ENCODE peak calls at places on chromosome 15, in six cellular contexts. One of them, this sample, is unnamed.

GRCh38 chr15:88484781-88485246 is 17.3 kb downstream of the MRPS11 start:
- DNase-seq in mammary epithelial cell: no peak
- DNase-seq in GM23248: peak; percentile 74
- DNase-seq in mesendoderm: peak; percentile 49
- DNase-seq in SK-N-SH: no peak
- DNase-seq in adipocyte: peak; percentile 89
- DNase-seq in this sample: no peak

GRCh38 chr15:77413687-77414349 is 6.1 kb downstream of the PEAK1 start:
- DNase-seq in mammary epithelial cell: no peak
- DNase-seq in GM23248: no peak
- DNase-seq in mesendoderm: no peak
- DNase-seq in SK-N-SH: no peak
- DNase-seq in adipocyte: no peak
- DNase-seq in this sample: no peak

GRCh38 chr15:63481105-63481810 is 23.1 kb upstream of the USP3 start:
- DNase-seq in mammary epithelial cell: peak; percentile 77
- DNase-seq in GM23248: peak; percentile 75
- DNase-seq in mesendoderm: no peak
- DNase-seq in SK-N-SH: no peak
- DNase-seq in adipocyte: no peak
- DNase-seq in this sample: peak; percentile 54

GRCh38 chr15:62474021-62474770 is 309.1 kb upstream of the C2CD4B start:
- DNase-seq in mammary epithelial cell: no peak
- DNase-seq in GM23248: no peak
- DNase-seq in mesendoderm: no peak
- DNase-seq in SK-N-SH: no peak
- DNase-seq in adipocyte: no peak
- DNase-seq in this sample: no peak

GRCh38 chr15:93028111-93028631 is 60.8 kb downstream of the RGMA start:
- DNase-seq in mammary epithelial cell: no peak
- DNase-seq in GM23248: peak; percentile 27
- DNase-seq in mesendoderm: no peak
- DNase-seq in SK-N-SH: no peak
- DNase-seq in adipocyte: no peak
- DNase-seq in this sample: no peak

GRCh38 chr15:63475670-63476069 is 28.7 kb upstream of the USP3 start:
- DNase-seq in mammary epithelial cell: no peak
- DNase-seq in GM23248: no peak
- DNase-seq in mesendoderm: no peak
- DNase-seq in SK-N-SH: no peak
- DNase-seq in adipocyte: no peak
- DNase-seq in this sample: no peak

GRCh38 chr15:71716990-71717389 is 93.4 kb upstream of the NR2E3 start:
- DNase-seq in mammary epithelial cell: peak; percentile 31
- DNase-seq in GM23248: peak; percentile 63
- DNase-seq in mesendoderm: no peak
- DNase-seq in SK-N-SH: no peak
- DNase-seq in adipocyte: peak; percentile 60
- DNase-seq in this sample: peak; percentile 35

GRCh38 chr15:62658498-62658897 is 384.0 kb upstream of the TPM1 start:
- DNase-seq in mammary epithelial cell: peak; percentile 14
- DNase-seq in GM23248: peak; percentile 15
- DNase-seq in mesendoderm: peak; percentile 59
- DNase-seq in SK-N-SH: no peak
- DNase-seq in adipocyte: no peak
- DNase-seq in this sample: no peak

GRCh38 chr15:31327674-31328424 is 1.2 kb downstream of the KLF13 start:
- DNase-seq in mammary epithelial cell: peak; percentile 28
- DNase-seq in GM23248: peak; percentile 77
- DNase-seq in mesendoderm: peak; percentile 48
- DNase-seq in SK-N-SH: peak; percentile 81
- DNase-seq in adipocyte: peak; percentile 78
- DNase-seq in this sample: peak; percentile 56

GRCh38 chr15:69595009-69595825 is 142.6 kb downstream of the RPLP1 start:
- DNase-seq in mammary epithelial cell: no peak
- DNase-seq in GM23248: no peak
- DNase-seq in mesendoderm: no peak
- DNase-seq in SK-N-SH: no peak
- DNase-seq in adipocyte: no peak
- DNase-seq in this sample: no peak

GRCh38 chr15:84603630-84604379 is 3.0 kb downstream of the ZSCAN2 start:
- DNase-seq in mammary epithelial cell: no peak
- DNase-seq in GM23248: no peak
- DNase-seq in mesendoderm: no peak
- DNase-seq in SK-N-SH: no peak
- DNase-seq in adipocyte: no peak
- DNase-seq in this sample: no peak

GRCh38 chr15:92164327-92165000 is 229.2 kb upstream of the ST8SIA2 start:
- DNase-seq in mammary epithelial cell: no peak
- DNase-seq in GM23248: peak; percentile 5
- DNase-seq in mesendoderm: peak; percentile 87
- DNase-seq in SK-N-SH: no peak
- DNase-seq in adipocyte: peak; percentile 19
- DNase-seq in this sample: no peak

GRCh38 chr15:51356147-51356546 is 14.7 kb downstream of the GLDN start:
- DNase-seq in mammary epithelial cell: no peak
- DNase-seq in GM23248: no peak
- DNase-seq in mesendoderm: no peak
- DNase-seq in SK-N-SH: no peak
- DNase-seq in adipocyte: no peak
- DNase-seq in this sample: no peak

GRCh38 chr15:67465196-67465952 is 55.6 kb upstream of the C15orf61 start:
- DNase-seq in mammary epithelial cell: peak; percentile 52
- DNase-seq in GM23248: no peak
- DNase-seq in mesendoderm: peak; percentile 22
- DNase-seq in SK-N-SH: no peak
- DNase-seq in adipocyte: no peak
- DNase-seq in this sample: no peak

GRCh38 chr15:27479232-27480140 is 508.5 kb downstream of the GABRG3 start:
- DNase-seq in mammary epithelial cell: no peak
- DNase-seq in GM23248: peak; percentile 16
- DNase-seq in mesendoderm: no peak
- DNase-seq in SK-N-SH: no peak
- DNase-seq in adipocyte: no peak
- DNase-seq in this sample: no peak

GRCh38 chr15:61654918-61655317 is 405.3 kb downstream of the VPS13C start:
- DNase-seq in mammary epithelial cell: no peak
- DNase-seq in GM23248: no peak
- DNase-seq in mesendoderm: peak; percentile 32
- DNase-seq in SK-N-SH: no peak
- DNase-seq in adipocyte: no peak
- DNase-seq in this sample: no peak

GRCh38 chr15:101499863-101500713 is 10.6 kb upstream of the PCSK6 start:
- DNase-seq in mammary epithelial cell: no peak
- DNase-seq in GM23248: peak; percentile 15
- DNase-seq in mesendoderm: no peak
- DNase-seq in SK-N-SH: no peak
- DNase-seq in adipocyte: no peak
- DNase-seq in this sample: peak; percentile 18

GRCh38 chr15:101211897-101212296 is 40.0 kb downstream of the CHSY1 start:
- DNase-seq in mammary epithelial cell: no peak
- DNase-seq in GM23248: no peak
- DNase-seq in mesendoderm: no peak
- DNase-seq in SK-N-SH: no peak
- DNase-seq in adipocyte: no peak
- DNase-seq in this sample: no peak

GRCh38 chr15:101127503-101128076 is 124.3 kb downstream of the CHSY1 start:
- DNase-seq in mammary epithelial cell: peak; percentile 37
- DNase-seq in GM23248: peak; percentile 96
- DNase-seq in mesendoderm: no peak
- DNase-seq in SK-N-SH: peak; percentile 90
- DNase-seq in adipocyte: peak; percentile 91
- DNase-seq in this sample: peak; percentile 87

DNA sequence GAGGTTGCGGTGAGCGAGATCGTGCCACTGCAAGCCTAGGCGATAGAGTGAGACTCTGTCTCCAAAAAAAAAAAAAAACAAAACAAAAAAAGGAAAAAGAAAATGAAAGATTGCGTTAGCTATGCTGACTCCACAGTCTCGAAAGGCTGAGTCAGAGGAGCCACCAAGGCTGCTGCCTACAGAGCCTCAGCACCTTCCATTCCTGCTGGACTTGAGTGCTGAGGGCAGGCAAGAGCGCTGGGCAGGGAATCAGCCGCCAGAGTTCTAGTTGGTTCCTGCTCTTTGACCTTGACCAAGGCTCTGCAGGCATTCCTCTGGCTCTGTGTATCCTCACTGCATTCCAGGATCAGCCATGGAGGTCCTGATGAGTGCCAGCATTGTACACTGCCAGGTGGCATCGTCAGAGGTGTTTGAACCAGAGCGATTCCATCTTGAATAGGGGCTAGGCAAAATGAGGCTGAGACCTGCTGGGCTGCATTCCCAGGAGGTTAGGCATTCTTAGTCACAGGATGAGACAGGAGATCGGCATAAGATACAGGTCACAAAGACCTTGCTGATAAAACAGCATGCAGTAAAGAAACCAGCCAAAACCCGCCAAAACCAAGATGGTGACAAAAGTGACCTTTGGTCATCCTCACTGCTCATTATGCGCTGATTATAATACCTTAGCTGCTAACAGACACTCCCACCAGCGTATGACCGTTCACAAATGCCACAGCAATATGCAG is 5.9 kb downstream of the MESP2 start:
- DNase-seq in mammary epithelial cell: peak; percentile 94
- DNase-seq in GM23248: peak; percentile 92
- DNase-seq in mesendoderm: peak; percentile 88
- DNase-seq in SK-N-SH: no peak
- DNase-seq in adipocyte: peak; percentile 50
- DNase-seq in this sample: peak; percentile 90
- H3K9ac ChIP-seq in mammary epithelial cell: no peak overlapping the region
- H3K9ac ChIP-seq in GM23248: no peak overlapping the region
- H3K9ac ChIP-seq in mesendoderm: no peak overlapping the region
- H3K9ac ChIP-seq in SK-N-SH: no peak overlapping the region
- H3K9ac ChIP-seq in adipocyte: no peak overlapping the region
- H3K9ac ChIP-seq in this sample: peak overlapping the region; percentile 77

GRCh38 chr15:83108266-83109219 is 1.1 kb downstream of the TM6SF1 start:
- DNase-seq in mammary epithelial cell: no peak
- DNase-seq in GM23248: peak; percentile 15
- DNase-seq in mesendoderm: peak; percentile 61
- DNase-seq in SK-N-SH: peak; percentile 33
- DNase-seq in adipocyte: no peak
- DNase-seq in this sample: no peak

GRCh38 chr15:83105450-83105849 is 2.0 kb upstream of the TM6SF1 start:
- DNase-seq in mammary epithelial cell: no peak
- DNase-seq in GM23248: no peak
- DNase-seq in mesendoderm: no peak
- DNase-seq in SK-N-SH: no peak
- DNase-seq in adipocyte: no peak
- DNase-seq in this sample: no peak

GRCh38 chr15:83106994-83107840 is at the start of gene TM6SF1:
- DNase-seq in mammary epithelial cell: no peak
- DNase-seq in GM23248: peak; percentile 21
- DNase-seq in mesendoderm: peak; percentile 48
- DNase-seq in SK-N-SH: peak; percentile 80
- DNase-seq in adipocyte: peak; percentile 55
- DNase-seq in this sample: no peak

GRCh38 chr15:83109532-83109931 is 2.1 kb downstream of the TM6SF1 start:
- DNase-seq in mammary epithelial cell: no peak
- DNase-seq in GM23248: no peak
- DNase-seq in mesendoderm: no peak
- DNase-seq in SK-N-SH: no peak
- DNase-seq in adipocyte: no peak
- DNase-seq in this sample: no peak

GRCh38 chr15:83107841-83108181 is 366 bp downstream of the TM6SF1 start:
- DNase-seq in mammary epithelial cell: no peak
- DNase-seq in GM23248: no peak
- DNase-seq in mesendoderm: no peak
- DNase-seq in SK-N-SH: no peak
- DNase-seq in adipocyte: no peak
- DNase-seq in this sample: no peak
- H3K4me3 ChIP-seq in mammary epithelial cell: peak overlapping the region; percentile 51
- H3K4me3 ChIP-seq in GM23248: peak overlapping the region; percentile 63
- H3K4me3 ChIP-seq in mesendoderm: no peak overlapping the region
- H3K4me3 ChIP-seq in SK-N-SH: peak overlapping the region; percentile 56
- H3K4me3 ChIP-seq in adipocyte: peak overlapping the region; percentile 74
- H3K4me3 ChIP-seq in this sample: no peak overlapping the region

GRCh38 chr15:40936709-40937666 is 7.8 kb downstream of the DLL4 start:
- DNase-seq in mammary epithelial cell: no peak
- DNase-seq in GM23248: peak; percentile 47
- DNase-seq in mesendoderm: peak; percentile 64
- DNase-seq in SK-N-SH: no peak
- DNase-seq in adipocyte: peak; percentile 62
- DNase-seq in this sample: no peak
- H3K9ac ChIP-seq in mammary epithelial cell: no peak overlapping the region
- H3K9ac ChIP-seq in GM23248: no peak overlapping the region
- H3K9ac ChIP-seq in mesendoderm: no peak overlapping the region
- H3K9ac ChIP-seq in SK-N-SH: no peak overlapping the region
- H3K9ac ChIP-seq in adipocyte: no peak overlapping the region
- H3K9ac ChIP-seq in this sample: no peak overlapping the region

GRCh38 chr15:96340611-96341464 is 10.3 kb downstream of the NR2F2 start:
- DNase-seq in mammary epithelial cell: no peak
- DNase-seq in GM23248: peak; percentile 81
- DNase-seq in mesendoderm: peak; percentile 84
- DNase-seq in SK-N-SH: peak; percentile 83
- DNase-seq in adipocyte: peak; percentile 81
- DNase-seq in this sample: peak; percentile 13

GRCh38 chr15:96343529-96344072 is 13.1 kb downstream of the NR2F2 start:
- DNase-seq in mammary epithelial cell: no peak
- DNase-seq in GM23248: no peak
- DNase-seq in mesendoderm: no peak
- DNase-seq in SK-N-SH: no peak
- DNase-seq in adipocyte: no peak
- DNase-seq in this sample: no peak

GRCh38 chr15:96341465-96342142 is 11.1 kb downstream of the NR2F2 start:
- DNase-seq in mammary epithelial cell: no peak
- DNase-seq in GM23248: no peak
- DNase-seq in mesendoderm: no peak
- DNase-seq in SK-N-SH: no peak
- DNase-seq in adipocyte: no peak
- DNase-seq in this sample: no peak

GRCh38 chr15:96342611-96343528 is 12.4 kb downstream of the NR2F2 start:
- DNase-seq in mammary epithelial cell: no peak
- DNase-seq in GM23248: no peak
- DNase-seq in mesendoderm: no peak
- DNase-seq in SK-N-SH: no peak
- DNase-seq in adipocyte: no peak
- DNase-seq in this sample: no peak

GRCh38 chr15:96342143-96342466 is 11.6 kb downstream of the NR2F2 start:
- DNase-seq in mammary epithelial cell: no peak
- DNase-seq in GM23248: no peak
- DNase-seq in mesendoderm: no peak
- DNase-seq in SK-N-SH: no peak
- DNase-seq in adipocyte: peak; percentile 49
- DNase-seq in this sample: no peak
- H3K4me3 ChIP-seq in mammary epithelial cell: no peak overlapping the region
- H3K4me3 ChIP-seq in GM23248: no peak overlapping the region
- H3K4me3 ChIP-seq in mesendoderm: no peak overlapping the region
- H3K4me3 ChIP-seq in SK-N-SH: no peak overlapping the region
- H3K4me3 ChIP-seq in adipocyte: peak overlapping the region; percentile 84
- H3K4me3 ChIP-seq in this sample: no peak overlapping the region